ENCODE peak calls at places on chromosomes 6 and 20, in four cellular contexts. U is K562, B is H1, X is GM12878. E is an unnamed sample.

GRCh38 chr6:4367643-4368042 is 232.3 kb upstream of the ECI2 start:
- DNase-seq in U (no peak), B (no peak), X (no peak), E (no peak)

GRCh38 chr6:22381810-22382512 is 85.1 kb upstream of the PRL start:
- DNase-seq in U (no peak), B (no peak), X (no peak), E (no peak)

GRCh38 chr6:1915226-1915625 is 305.5 kb downstream of the FOXC1 start:
- DNase-seq in U (no peak), B (no peak), X (no peak), E (no peak)

GRCh38 chr20:57203204-57203603 is 63.2 kb downstream of the BMP7 start:
- DNase-seq in U (no peak), B (no peak), X (no peak), E (no peak)

GRCh38 chr6:170516783-170517616 is 36.1 kb downstream of the PSMB1 start:
- DNase-seq in U (no peak), B (no peak), X (no peak), E (peak; percentile 48)

GRCh38 chr6:32188381-32189081 is 1.5 kb downstream of the PBX2 start:
- DNase-seq in U (no peak), B (no peak), X (no peak), E (no peak)

GRCh38 chr6:38337819-38338465 is 301.8 kb downstream of the BTBD9 start:
- DNase-seq in U (no peak), B (no peak), X (no peak), E (peak; percentile 55)

GRCh38 chr20:14197097-14197496 is 140.3 kb downstream of the FLRT3 start:
- DNase-seq in U (no peak), B (no peak), X (no peak), E (no peak)

GRCh38 chr6:16305788-16306187 is 67.4 kb downstream of the GMPR start:
- DNase-seq in U (no peak), B (no peak), X (no peak), E (no peak)

GRCh38 chr6:133244502-133244901 is 3.3 kb downstream of the EYA4 start:
- DNase-seq in U (no peak), B (no peak), X (no peak), E (no peak)

GRCh38 chr6:85436408-85436807 is 13.5 kb upstream of the NT5E start:
- DNase-seq in U (no peak), B (no peak), X (no peak), E (no peak)

GRCh38 chr20:45346851-45347250 is 1.4 kb downstream of the SDC4 start:
- DNase-seq in U (no peak), B (no peak), X (no peak), E (no peak)

GRCh38 chr6:44428682-44429081 is 41.2 kb downstream of the CDC5L start:
- DNase-seq in U (no peak), B (no peak), X (no peak), E (no peak)

GRCh38 chr6:105587349-105588115 is 184.7 kb upstream of the PREP start:
- DNase-seq in U (no peak), B (no peak), X (no peak), E (no peak)

DNA sequence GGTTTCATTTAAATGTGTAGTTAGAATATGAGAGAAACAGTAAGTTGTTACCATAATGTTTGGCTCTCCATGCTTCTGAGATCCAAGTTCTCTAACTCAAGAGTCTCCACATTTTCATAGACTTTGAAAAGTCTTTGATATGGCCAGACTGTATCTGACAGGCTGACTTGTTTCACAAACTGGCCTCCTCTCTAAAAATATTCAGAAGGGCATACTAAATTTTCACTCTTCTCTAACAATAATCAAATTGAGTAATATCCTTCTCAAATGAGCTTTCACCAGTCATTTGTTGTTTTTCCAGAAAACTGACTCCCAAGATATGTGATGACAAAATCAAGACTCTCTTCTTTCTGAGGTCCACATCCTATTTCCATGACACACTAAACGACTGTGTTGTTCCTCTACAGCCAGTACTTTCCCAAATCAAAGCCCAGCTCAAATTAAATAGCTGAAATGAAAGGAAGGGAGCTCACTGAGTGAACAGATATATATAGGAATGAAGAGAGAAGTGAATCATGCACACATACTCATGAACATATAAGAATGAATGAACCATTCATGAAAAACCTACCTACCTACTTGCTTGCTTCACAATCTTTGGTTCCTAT is 15.1 kb downstream of the HIVEP2 start:
- DNase-seq in U (no peak), B (no peak), X (no peak), E (no peak)
- TF ChIP-seq ATF3 in U (no peak), B (no peak), X (no peak), E (no peak)

DNA sequence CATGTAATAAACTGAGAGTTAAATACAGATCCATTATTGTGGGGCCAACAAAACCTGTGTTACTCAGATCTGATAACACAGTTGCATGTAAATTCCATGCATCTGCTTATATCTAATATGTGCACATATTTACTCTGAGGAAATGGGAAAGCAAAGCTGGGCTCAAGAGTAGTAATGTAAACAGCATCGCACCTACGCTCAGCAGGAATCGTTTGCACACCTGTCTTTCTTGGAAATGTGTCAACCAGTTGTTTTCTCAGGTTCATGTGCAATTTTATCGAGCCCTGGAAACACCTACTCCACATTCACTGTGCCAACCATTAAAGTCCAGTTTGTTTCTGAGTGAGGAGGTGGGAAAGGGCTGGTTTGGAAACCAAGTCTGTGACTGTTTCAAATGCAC is 80.3 kb upstream of the CNKSR3 start:
- DNase-seq in U (no peak), B (no peak), X (no peak), E (no peak)
- TF ChIP-seq EGR1 in U (no peak), B (no peak), X (no peak), E (no peak)

GRCh38 chr20:9516658-9516987 is 2.2 kb downstream of the LAMP5 start:
- DNase-seq in U (no peak), B (no peak), X (no peak), E (no peak)
- H3K4me2 ChIP-seq in U (no peak overlapping the region), B (peak overlapping the region; percentile 74), X (peak overlapping the region; percentile 80), E (no peak overlapping the region)

DNA sequence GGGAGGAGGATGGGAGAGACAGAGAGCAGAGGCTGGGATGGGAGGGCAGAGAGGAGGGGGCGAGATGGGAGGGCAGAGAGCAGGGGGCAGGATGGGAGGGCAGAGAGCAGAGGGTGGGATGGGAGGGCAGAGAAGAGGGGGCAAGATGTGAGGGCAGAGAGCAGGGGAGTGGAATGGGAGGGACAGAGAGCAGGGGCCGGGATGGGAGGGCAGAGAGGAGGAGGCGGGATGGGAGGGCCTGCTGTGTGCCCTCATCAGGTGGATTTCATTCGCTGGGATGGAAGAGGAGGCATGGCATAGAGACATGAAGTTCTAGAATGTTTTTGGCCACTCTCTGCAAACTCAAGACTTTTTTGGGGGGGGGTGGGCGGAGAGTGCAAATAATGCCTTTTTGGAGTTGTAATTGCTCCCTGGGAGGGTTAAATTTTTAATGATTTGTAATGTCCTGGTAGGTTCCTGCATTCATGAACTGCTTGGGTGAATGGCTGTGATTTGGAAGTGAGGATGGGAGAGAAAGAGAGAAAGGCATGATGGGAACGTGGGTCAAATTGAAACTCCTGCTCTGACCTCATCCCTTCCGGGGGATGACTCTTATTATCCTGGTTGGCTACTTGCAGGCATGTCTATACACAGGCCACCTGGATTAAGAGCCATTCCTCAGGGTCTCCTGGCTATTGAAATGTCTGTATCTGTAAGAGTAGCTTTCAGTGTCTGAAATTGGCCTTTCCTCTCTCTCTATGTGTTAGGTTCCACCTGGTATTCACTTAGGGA is 162.4 kb upstream of the AGPAT4 start:
- DNase-seq in U (no peak), B (no peak), X (no peak), E (no peak)
- TF ChIP-seq ATF3 in U (no peak), B (no peak), X (no peak), E (no peak)

DNA sequence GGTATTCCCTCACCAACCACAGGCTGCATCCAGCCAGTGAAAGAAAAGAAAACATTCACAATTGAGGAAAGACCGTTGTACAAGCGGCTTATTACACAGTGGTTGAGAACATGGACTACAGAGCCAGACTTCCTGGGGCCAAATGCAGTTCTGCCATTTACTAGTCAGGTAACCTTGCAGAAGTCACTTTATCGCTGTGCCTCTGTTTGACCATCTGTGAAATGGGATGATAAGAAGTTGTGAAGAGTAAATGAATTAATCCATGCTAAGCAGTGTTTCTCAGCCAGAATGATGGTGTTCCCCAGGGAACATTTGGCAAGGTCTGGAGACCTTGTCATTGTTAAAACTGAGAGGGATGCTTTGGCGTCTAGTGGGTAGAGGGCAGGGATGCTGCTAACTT is 14.8 kb downstream of the ARHGAP40 start:
- DNase-seq in U (no peak), B (no peak), X (no peak), E (no peak)
- TF ChIP-seq EGR1 in U (no peak), B (no peak), X (no peak), E (no peak)

E was measured in HCT116.